ENCODE peak calls at places on chromosomes 13 and 19, in nine cellular contexts. X, Q, F, S, V, U, I, G and R are unnamed samples.

GRCh38 chr13:24742294-24742693 is 21.7 kb upstream of the RNF17 start:
- DNase-seq in U (no peak), V (no peak), G (no peak), X (peak), F (no peak), S (no peak), I (no peak), Q (no peak), R (no peak)

GRCh38 chr13:27679396-27679795 is 57.7 kb downstream of the POLR1D start:
- DNase-seq in I (no peak), V (no peak), Q (no peak), S (no peak), G (no peak), F (no peak), U (no peak), X (no peak), R (no peak)

GRCh38 chr13:48220592-48221300 is 12.3 kb upstream of the ITM2B start:
- DNase-seq in S (no peak), V (no peak), U (no peak), F (no peak), X (no peak), G (no peak), Q (no peak), I (no peak), R (peak)

GRCh38 chr13:94992277-94992989 is 280.1 kb upstream of the SOX21 start:
- DNase-seq in S (no peak), V (no peak), I (no peak), Q (no peak), U (no peak), G (no peak), F (no peak), X (no peak), R (no peak)

GRCh38 chr19:31096047-31096446 is 253.2 kb downstream of the TSHZ3 start:
- DNase-seq in Q (no peak), I (no peak), G (no peak), U (no peak), S (no peak), X (no peak), F (no peak), V (no peak), R (no peak)

GRCh38 chr13:27634231-27634630 is 12.5 kb downstream of the POLR1D start:
- DNase-seq in S (no peak), F (no peak), V (no peak), G (no peak), I (no peak), U (no peak), X (no peak), Q (no peak), R (no peak)

GRCh38 chr13:110702089-110702488 is 3.8 kb downstream of the CARS2 start:
- DNase-seq in I (no peak), F (no peak), U (no peak), G (no peak), X (no peak), V (no peak), S (no peak), Q (no peak), R (no peak)

GRCh38 chr19:44998025-44998424 is 3.2 kb upstream of the RELB start:
- DNase-seq in X (no peak), V (no peak), S (no peak), F (no peak), U (no peak), G (no peak), Q (no peak), I (no peak), R (no peak)

GRCh38 chr19:10852098-10852800 is 4.0 kb downstream of the C19orf38 start:
- DNase-seq in I (no peak), V (peak), X (peak), Q (no peak), G (no peak), S (no peak), U (no peak), F (no peak), R (no peak)

GRCh38 chr13:30000373-30000770 is 150.0 kb upstream of the UBL3 start:
- DNase-seq in F (no peak), X (no peak), U (no peak), G (no peak), S (no peak), I (no peak), V (no peak), Q (no peak), R (no peak)

GRCh38 chr19:18617562-18617961 is 4.9 kb downstream of the TMEM59L start:
- DNase-seq in S (no peak), U (no peak), G (no peak), Q (no peak), X (no peak), F (no peak), I (no peak), V (no peak), R (no peak)

GRCh38 chr13:79246575-79246949 is 159.5 kb downstream of the RBM26 start:
- DNase-seq in Q (no peak), S (no peak), G (no peak), I (no peak), X (no peak), V (no peak), U (no peak), F (peak), R (no peak)

GRCh38 chr13:111239754-111240670 is 80.4 kb upstream of the TEX29 start:
- DNase-seq in S (no peak), V (no peak), U (no peak), I (no peak), Q (no peak), G (no peak), F (no peak), X (no peak), R (no peak)

GRCh38 chr19:5369962-5370367 is 29.4 kb upstream of the PTPRS start:
- DNase-seq in G (no peak), Q (no peak), V (no peak), X (no peak), F (peak), S (peak), I (no peak), U (no peak), R (peak)

GRCh38 chr19:55660404-55660803 is 5.6 kb downstream of the U2AF2 start:
- DNase-seq in X (no peak), U (no peak), Q (no peak), S (no peak), I (no peak), F (no peak), G (no peak), V (no peak), R (no peak)

GRCh38 chr13:43269037-43269476 is 245.7 kb downstream of the DNAJC15 start:
- DNase-seq in Q (no peak), I (no peak), V (no peak), X (peak), U (no peak), S (no peak), G (no peak), F (peak), R (no peak)

GRCh38 chr13:33183431-33184130 is 102.0 kb downstream of the STARD13 start:
- DNase-seq in Q (no peak), X (no peak), S (no peak), G (no peak), I (no peak), F (no peak), V (no peak), U (no peak), R (no peak)

GRCh38 chr13:77516342-77516789 is 19.1 kb upstream of the SCEL start:
- DNase-seq in V (peak), G (no peak), Q (no peak), S (no peak), U (no peak), I (no peak), F (no peak), X (no peak), R (no peak)

GRCh38 chr19:49639401-49640112 is 386 bp downstream of the RRAS start:
- DNase-seq in U (no peak), G (no peak), X (no peak), F (no peak), S (no peak), Q (peak), V (no peak), I (no peak), R (no peak)

GRCh38 chr19:14061081-14061749 is 661 bp downstream of the PALM3 start:
- DNase-seq in V (no peak), I (no peak), U (no peak), X (no peak), S (no peak), Q (no peak), F (no peak), G (no peak), R (no peak)

GRCh38 chr13:41707192-41707858 is 250.0 kb downstream of the RGCC start:
- DNase-seq in S (no peak), Q (no peak), U (no peak), I (no peak), X (no peak), F (no peak), G (no peak), V (no peak), R (no peak)